ENCODE peak calls at places on chromosomes 11 and 22, in seven cellular contexts. I, A, P, H, K, G and Q are unnamed samples.
A peak's percentile ranks its signal among the peaks of the same experiment; 100 is the strongest.

GRCh38 chr22:29359469-29359868 is 28.9 kb downstream of the AP1B1 start:
- DNase-seq in I (no peak), A (peak; percentile 53), P (peak; percentile 69), H (peak; percentile 73), K (peak; percentile 70), G (peak; percentile 47), Q (peak; percentile 67)

GRCh38 chr22:27973851-27974250 is 54.8 kb upstream of the PITPNB start:
- DNase-seq in I (peak; percentile 44), A (no peak), P (no peak), H (no peak), K (no peak), G (no peak), Q (no peak)

GRCh38 chr11:2768471-2769408 is 68.9 kb upstream of the KCNQ1OT1 start:
- DNase-seq in I (no peak), A (peak; percentile 93), P (no peak), H (peak; percentile 30), K (peak; percentile 89), G (no peak), Q (peak; percentile 50)

GRCh38 chr11:61092280-61092766 is 10.0 kb upstream of the CD5 start:
- DNase-seq in I (no peak), A (no peak), P (no peak), H (no peak), K (no peak), G (peak; percentile 21), Q (peak; percentile 13)

GRCh38 chr11:115872418-115872817 is 368.2 kb upstream of the CADM1 start:
- DNase-seq in I (no peak), A (no peak), P (no peak), H (no peak), K (no peak), G (no peak), Q (no peak)

GRCh38 chr11:111541209-111542061 is 915 bp downstream of the LAYN start:
- DNase-seq in I (peak; percentile 9), A (peak; percentile 92), P (peak; percentile 60), H (peak; percentile 67), K (peak; percentile 90), G (peak; percentile 83), Q (peak; percentile 77)

GRCh38 chr11:130916910-130917309 is 631 bp upstream of the SNX19 start:
- DNase-seq in I (no peak), A (no peak), P (no peak), H (no peak), K (no peak), G (no peak), Q (no peak)

GRCh38 chr11:65546217-65546958 is 11.8 kb downstream of the LTBP3 start:
- DNase-seq in I (peak; percentile 84), A (no peak), P (peak; percentile 96), H (peak; percentile 100), K (peak; percentile 60), G (peak; percentile 77), Q (peak; percentile 89)

GRCh38 chr11:8830641-8831040 is 80.3 kb upstream of the AKIP1 start:
- DNase-seq in I (no peak), A (no peak), P (no peak), H (no peak), K (no peak), G (no peak), Q (no peak)

GRCh38 chr11:93525601-93526000 is 17.6 kb downstream of the SMCO4 start:
- DNase-seq in I (no peak), A (peak; percentile 61), P (no peak), H (no peak), K (peak; percentile 51), G (no peak), Q (no peak)

DNA sequence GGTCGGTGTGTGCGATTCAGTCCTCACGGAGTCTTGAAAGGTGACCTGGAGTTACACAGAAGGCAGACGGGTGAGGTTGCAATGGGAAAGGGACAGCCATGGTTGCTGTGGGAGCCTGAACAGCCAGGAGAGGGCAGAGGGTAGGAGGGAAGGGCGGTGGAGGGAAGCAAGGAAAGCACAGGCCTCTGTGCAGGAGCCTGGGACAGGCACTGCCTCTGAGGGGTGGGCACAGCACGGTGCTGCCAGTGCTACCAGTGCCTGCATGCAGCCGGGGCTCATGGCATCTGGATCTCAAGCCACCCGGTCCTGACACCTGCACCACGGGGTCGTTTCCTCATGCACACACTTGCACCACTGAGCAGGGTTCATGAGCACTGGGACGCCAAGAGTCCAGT is 401.0 kb downstream of the TBC1D22A start:
- DNase-seq in I (no peak), A (no peak), P (peak; percentile 17), H (no peak), K (no peak), G (no peak), Q (no peak)
- H2BK120ac ChIP-seq in I (no peak overlapping the region), A (no peak overlapping the region), P (no peak overlapping the region), H (no peak overlapping the region), K (no peak overlapping the region), G (no peak overlapping the region), Q (no peak overlapping the region)

GRCh38 chr11:79482800-79483199 is 42.0 kb upstream of the TENM4 start:
- DNase-seq in I (no peak), A (no peak), P (no peak), H (no peak), K (no peak), G (no peak), Q (no peak)
- H2BK120ac ChIP-seq in I (no peak overlapping the region), A (no peak overlapping the region), P (no peak overlapping the region), H (no peak overlapping the region), K (no peak overlapping the region), G (no peak overlapping the region), Q (no peak overlapping the region)

GRCh38 chr11:86538223-86538548 is 134.2 kb downstream of the ME3 start:
- DNase-seq in I (no peak), A (no peak), P (no peak), H (no peak), K (no peak), G (no peak), Q (no peak)
- H2BK120ac ChIP-seq in I (no peak overlapping the region), A (no peak overlapping the region), P (no peak overlapping the region), H (no peak overlapping the region), K (no peak overlapping the region), G (no peak overlapping the region), Q (no peak overlapping the region)

GRCh38 chr11:86638673-86639072 is 33.7 kb downstream of the ME3 start:
- DNase-seq in I (no peak), A (no peak), P (no peak), H (no peak), K (no peak), G (no peak), Q (no peak)
- H2BK120ac ChIP-seq in I (no peak overlapping the region), A (peak overlapping the region; percentile 91), P (no peak overlapping the region), H (no peak overlapping the region), K (no peak overlapping the region), G (no peak overlapping the region), Q (no peak overlapping the region)

DNA sequence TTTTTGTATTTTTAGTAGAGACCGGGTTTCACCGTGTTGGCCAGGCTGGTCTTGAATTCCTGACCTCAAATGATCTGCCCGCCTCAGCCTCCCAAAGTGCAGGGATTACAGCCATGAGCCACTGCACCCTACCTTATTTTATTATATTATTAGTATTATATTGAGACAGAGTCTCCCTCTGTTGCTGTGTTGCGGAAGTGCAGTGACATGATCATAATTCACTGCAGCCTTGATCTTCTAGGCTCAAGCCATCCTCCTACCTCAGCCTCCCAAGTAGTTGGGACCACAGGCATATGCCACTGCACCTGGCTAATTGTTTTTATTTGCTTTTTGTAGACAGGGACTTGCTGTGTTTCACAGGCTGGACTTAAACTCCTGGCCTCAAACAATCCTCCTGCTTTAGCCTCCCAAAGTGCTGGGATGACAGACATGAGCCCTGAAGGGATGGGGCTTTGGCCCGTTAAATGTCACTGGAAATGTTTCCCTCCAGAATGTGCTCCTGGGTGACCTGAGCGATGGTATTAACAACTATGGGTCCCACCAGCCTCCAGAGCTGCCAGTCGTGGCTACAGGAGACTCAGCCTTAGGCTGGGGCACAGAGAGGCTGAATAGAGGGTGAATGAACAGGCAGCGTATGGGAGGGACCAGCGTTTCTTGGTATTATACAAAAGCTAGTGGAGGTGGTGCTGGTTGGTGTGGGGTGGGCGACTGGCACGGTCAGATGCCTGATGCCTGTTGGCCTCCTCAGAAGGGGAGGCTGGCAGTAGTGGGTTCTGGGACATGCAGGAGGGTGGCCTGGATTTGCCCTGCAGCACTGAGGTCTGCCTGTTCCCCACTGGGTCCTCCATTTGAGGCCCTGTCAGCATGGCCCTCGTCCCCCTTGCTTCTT is 7.3 kb downstream of the TANGO2 start:
- DNase-seq in I (no peak), A (no peak), P (peak; percentile 15), H (no peak), K (peak; percentile 23), G (no peak), Q (no peak)
- H2BK120ac ChIP-seq in I (no peak overlapping the region), A (no peak overlapping the region), P (no peak overlapping the region), H (no peak overlapping the region), K (no peak overlapping the region), G (no peak overlapping the region), Q (no peak overlapping the region)